ENCODE peak calls at places on chromosomes 3 and 15, in nine cellular contexts. R is cardiac muscle cell; L is CD4-positive, alpha-beta T cell; N is omental fat pad; T is HFFc6; B is DND-41; H is AG09309; I is RWPE2; Y is fibroblast of lung. C is an unnamed sample.

GRCh38 chr15:57048930-57049550 is 130.6 kb downstream of the TCF12 start:
- DNase-seq in N (no peak), T (no peak), H (no peak), Y (no peak), L (no peak), I (no peak), B (no peak), R (no peak), C (no peak)

GRCh38 chr3:101902041-101902440 is 52.7 kb downstream of the NFKBIZ start:
- DNase-seq in R (peak; percentile 88), L (no peak), H (peak; percentile 84), I (no peak), Y (peak; percentile 95), T (peak; percentile 93), N (no peak), B (no peak), C (no peak)

GRCh38 chr3:170233532-170233931 is 11.3 kb downstream of the PRKCI start:
- DNase-seq in I (no peak), Y (peak; percentile 94), B (no peak), T (peak; percentile 74), N (no peak), L (no peak), H (peak; percentile 67), R (peak; percentile 84), C (no peak)

GRCh38 chr3:5645311-5646029 is 458.0 kb downstream of the EDEM1 start:
- DNase-seq in L (no peak), T (no peak), N (no peak), H (no peak), Y (no peak), I (no peak), B (no peak), R (no peak), C (no peak)

GRCh38 chr15:67472957-67473356 is 48.0 kb upstream of the C15orf61 start:
- DNase-seq in B (no peak), N (no peak), Y (peak; percentile 33), L (no peak), R (no peak), I (no peak), T (peak; percentile 19), H (no peak), C (no peak)

GRCh38 chr3:35760147-35760546 is 120.8 kb downstream of the ARPP21 start:
- DNase-seq in T (no peak), R (no peak), B (no peak), N (no peak), I (no peak), L (no peak), Y (no peak), H (no peak), C (no peak)

GRCh38 chr3:153028336-153028735 is 133.7 kb upstream of the RAP2B start:
- DNase-seq in R (peak; percentile 72), N (no peak), T (no peak), L (no peak), B (no peak), I (no peak), H (no peak), Y (peak; percentile 17), C (no peak)

GRCh38 chr3:143068059-143068458 is 51.5 kb upstream of the CHST2 start:
- DNase-seq in R (no peak), Y (no peak), L (no peak), I (no peak), B (no peak), T (no peak), H (no peak), N (no peak), C (no peak)

GRCh38 chr3:27216955-27217552 is 152.1 kb downstream of the NEK10 start:
- DNase-seq in L (no peak), R (peak; percentile 20), T (peak; percentile 44), I (no peak), B (no peak), Y (peak; percentile 19), H (peak; percentile 40), N (no peak), C (no peak)

GRCh38 chr15:65926899-65927298 is 57.6 kb downstream of the RAB11A start:
- DNase-seq in I (no peak), L (no peak), H (no peak), Y (no peak), R (no peak), T (no peak), N (no peak), B (no peak), C (no peak)

GRCh38 chr3:66485291-66485968 is 15.4 kb downstream of the LRIG1 start:
- DNase-seq in N (no peak), T (peak; percentile 40), B (no peak), Y (peak; percentile 95), I (no peak), L (no peak), H (no peak), R (peak; percentile 36), C (no peak)

GRCh38 chr3:57689367-57690053 is 3.4 kb downstream of the DENND6A start:
- DNase-seq in B (no peak), I (no peak), T (no peak), R (no peak), N (no peak), Y (no peak), L (no peak), H (no peak), C (no peak)
- TF ChIP-seq CTCF in B (peak; percentile 25), I (no peak), T (no peak), R (no peak), N (no peak), Y (no peak), L (no peak), H (no peak), C (no peak)

DNA sequence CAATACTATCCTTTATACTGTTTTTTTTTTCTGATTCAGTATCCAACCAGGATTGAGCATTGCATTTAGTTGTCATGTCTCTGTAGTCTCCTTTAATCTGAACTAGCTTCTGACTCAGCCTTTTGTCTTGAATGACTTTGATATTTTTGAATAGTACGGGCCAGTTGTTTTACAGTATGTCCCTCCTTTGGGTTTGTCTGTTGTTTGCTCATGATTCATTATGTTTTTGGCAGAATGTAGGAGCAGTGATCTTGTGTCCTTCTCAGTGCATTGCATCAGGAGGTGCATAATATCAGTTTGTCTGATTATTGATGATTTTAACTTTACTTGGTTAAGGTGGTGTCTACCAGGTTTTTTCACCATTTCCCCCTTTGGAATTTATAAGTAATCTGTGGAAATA is 20.5 kb downstream of the EXOG start:
- DNase-seq in B (no peak), H (no peak), L (no peak), T (no peak), N (no peak), I (no peak), Y (no peak), R (no peak), C (no peak)
- TF ChIP-seq CTCF in B (no peak), H (no peak), L (no peak), T (no peak), N (no peak), I (no peak), Y (no peak), R (no peak), C (no peak)

DNA sequence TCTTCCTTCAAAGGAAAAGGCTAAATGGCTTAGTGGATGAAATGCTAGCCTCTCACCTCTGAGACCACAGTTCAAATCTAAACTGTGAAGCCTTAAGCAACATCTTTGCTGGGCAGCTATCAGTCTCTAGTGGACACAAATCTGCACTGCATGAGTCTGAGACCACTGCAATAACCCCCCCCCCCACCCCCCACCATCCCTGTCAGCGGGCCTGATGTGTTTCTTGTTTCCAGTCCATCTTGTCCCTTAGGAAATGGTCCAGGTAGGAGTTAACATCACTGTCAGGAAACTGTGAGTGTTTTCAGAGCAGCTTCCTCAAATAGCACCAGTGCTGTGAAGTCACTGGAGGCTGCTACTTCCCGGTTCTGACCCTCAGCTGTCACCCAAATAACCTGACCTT is 140.6 kb upstream of the TMCO5A start:
- DNase-seq in T (no peak), N (no peak), H (no peak), L (no peak), B (no peak), Y (no peak), I (no peak), R (no peak), C (no peak)
- TF ChIP-seq CTCF in T (peak; percentile 60), N (no peak), H (no peak), L (no peak), B (no peak), Y (peak; percentile 8), I (peak; percentile 26), R (no peak), C (no peak)

DNA sequence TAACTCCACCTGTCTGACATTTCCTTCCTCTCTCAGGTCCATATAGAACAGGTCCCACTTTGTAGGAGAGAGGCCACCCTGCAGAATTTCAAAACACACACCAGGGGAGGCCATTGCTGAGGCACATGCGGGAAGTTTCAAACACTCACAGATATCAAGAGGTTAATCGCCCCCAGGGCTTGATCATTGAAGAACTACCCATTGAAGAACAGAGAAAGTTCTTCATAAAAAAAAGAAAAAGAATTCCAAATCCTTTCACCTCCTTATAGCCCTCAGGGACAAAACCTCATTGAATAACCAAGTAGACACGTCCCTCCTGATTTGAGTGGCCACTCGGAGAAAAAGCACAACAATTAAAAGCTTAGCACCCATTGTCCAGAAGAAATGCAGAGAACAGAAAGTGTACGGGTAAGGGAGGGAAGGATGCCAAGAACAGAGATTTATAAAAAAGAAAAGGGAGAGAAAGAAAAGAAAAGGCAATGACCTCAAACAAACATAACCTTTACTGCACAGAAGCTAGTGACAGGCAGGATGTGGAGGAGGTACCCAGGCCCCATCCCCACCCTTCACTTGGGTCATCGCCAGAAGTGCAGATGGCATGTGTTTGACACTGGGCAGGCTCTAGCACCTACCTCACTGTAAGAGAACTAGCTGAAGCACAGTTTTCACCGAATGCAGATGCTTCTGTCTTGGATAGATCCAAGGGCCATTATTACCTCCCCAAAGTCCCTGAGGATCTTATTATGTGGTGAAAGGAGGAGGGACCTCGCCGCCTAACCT is 112.3 kb upstream of the HES1 start:
- DNase-seq in T (no peak), N (no peak), B (peak; percentile 54), L (no peak), H (no peak), I (no peak), Y (no peak), R (no peak), C (no peak)
- TF ChIP-seq CTCF in T (no peak), N (no peak), B (no peak), L (no peak), H (no peak), I (no peak), Y (no peak), R (no peak), C (no peak)